ENCODE peak calls at places on chromosomes 12 and 14, in nine cellular contexts. E is stimulated activated CD4-positive, alpha-beta T cell treated with anti-CD3 and anti-CD28 coated beads, Interleukin-1b, Interleukin-23, amount 100 ng/mL, for 1 hour; A is stromal cell of bone marrow; T is mucosa of descending colon; M is neural crest cell; H is HFFc6; D is NCI-H187 treated with DMSO at 0.1 percent for 48 hours; P is NCI-H748 treated with DMSO at 0.1 percent for 48 hours; S is renal cortical epithelial cell. G is an unnamed sample.

GRCh38 chr12:118193958-118194357 is 58.0 kb downstream of the PEBP1 start:
- DNase-seq in E (no peak), A (no peak), T (no peak), M (no peak), H (no peak), D (no peak), P (no peak), S (no peak), G (no peak)

GRCh38 chr12:128969480-128970055 is 116.3 kb downstream of the GLT1D1 start:
- DNase-seq in E (no peak), A (no peak), T (no peak), M (peak), H (no peak), D (peak), P (peak), S (no peak), G (peak)

GRCh38 chr12:117178745-117179144 is 11.5 kb downstream of the FBXO21 start:
- DNase-seq in E (no peak), A (no peak), T (no peak), M (no peak), H (no peak), D (no peak), P (no peak), S (no peak), G (no peak)

GRCh38 chr12:112751844-112752243 is 39.7 kb upstream of the RPH3A start:
- DNase-seq in E (no peak), A (no peak), T (no peak), M (no peak), H (no peak), D (no peak), P (no peak), S (no peak), G (no peak)

GRCh38 chr12:107126688-107127481 is 33.5 kb upstream of the CRY1 start:
- DNase-seq in E (no peak), A (no peak), T (no peak), M (no peak), H (peak), D (peak), P (peak), S (peak), G (peak)

GRCh38 chr12:1318327-1319031 is 275.9 kb downstream of the FBXL14 start:
- DNase-seq in E (no peak), A (peak), T (peak), M (no peak), H (peak), D (no peak), P (peak), S (peak), G (no peak)

GRCh38 chr14:105386581-105387529 is 11.5 kb upstream of the TEX22 start:
- DNase-seq in E (no peak), A (no peak), T (peak), M (no peak), H (no peak), D (no peak), P (no peak), S (no peak), G (no peak)

GRCh38 chr14:75885829-75886228 is 96.0 kb downstream of the TGFB3 start:
- DNase-seq in E (no peak), A (peak), T (no peak), M (no peak), H (peak), D (no peak), P (no peak), S (peak), G (peak)

GRCh38 chr14:81031488-81031887 is 76.1 kb downstream of the TSHR start:
- DNase-seq in E (no peak), A (no peak), T (no peak), M (no peak), H (no peak), D (no peak), P (no peak), S (peak), G (no peak)

GRCh38 chr14:50599700-50600444 is 39.9 kb downstream of the ATL1 start:
- DNase-seq in E (no peak), A (peak), T (no peak), M (no peak), H (peak), D (no peak), P (no peak), S (peak), G (peak)

GRCh38 chr12:119728437-119728730 is 60.5 kb downstream of the PRKAB1 start:
- DNase-seq in E (no peak), A (no peak), T (no peak), M (no peak), H (no peak), D (no peak), P (no peak), S (peak), G (no peak)

GRCh38 chr14:102210421-102211042 is 70.8 kb downstream of the WDR20 start:
- DNase-seq in E (no peak), A (no peak), T (no peak), M (no peak), H (no peak), D (no peak), P (no peak), S (no peak), G (no peak)

GRCh38 chr14:50397461-50398196 is 948 bp upstream of the CDKL1 start:
- DNase-seq in E (no peak), A (peak), T (peak), M (peak), H (peak), D (no peak), P (no peak), S (no peak), G (no peak)

GRCh38 chr14:26531894-26532293 is 65.9 kb downstream of the NOVA1 start:
- DNase-seq in E (no peak), A (peak), T (no peak), M (no peak), H (no peak), D (no peak), P (no peak), S (peak), G (no peak)

GRCh38 chr14:20782280-20782890 is 1.3 kb downstream of the RNASE6 start:
- DNase-seq in E (no peak), A (no peak), T (no peak), M (no peak), H (no peak), D (no peak), P (no peak), S (peak), G (no peak)

GRCh38 chr14:70707138-70708038 is 65.7 kb downstream of the TTC9 start:
- DNase-seq in E (no peak), A (peak), T (no peak), M (no peak), H (peak), D (no peak), P (no peak), S (peak), G (peak)

GRCh38 chr12:79691299-79692248 is 810 bp upstream of the PAWR start:
- DNase-seq in E (no peak), A (peak), T (no peak), M (no peak), H (peak), D (no peak), P (peak), S (peak), G (peak)

GRCh38 chr12:22624573-22624907 is 431 bp upstream of the ETNK1 start:
- DNase-seq in E (no peak), A (no peak), T (no peak), M (no peak), H (no peak), D (no peak), P (no peak), S (no peak), G (peak)

GRCh38 chr12:5518584-5519365 is 86.9 kb downstream of the NTF3 start:
- DNase-seq in E (no peak), A (no peak), T (no peak), M (no peak), H (no peak), D (no peak), P (no peak), S (no peak), G (no peak)

GRCh38 chr14:99627510-99628381 is 17.2 kb upstream of the HHIPL1 start:
- DNase-seq in E (no peak), A (no peak), T (no peak), M (no peak), H (no peak), D (no peak), P (no peak), S (no peak), G (no peak)

GRCh38 chr14:94638330-94638729 is 26.1 kb downstream of the SERPINA3 start:
- DNase-seq in E (no peak), A (no peak), T (no peak), M (no peak), H (no peak), D (no peak), P (no peak), S (peak), G (no peak)

GRCh38 chr14:95043732-95044462 is 113.4 kb downstream of the DICER1 start:
- DNase-seq in E (no peak), A (peak), T (no peak), M (no peak), H (no peak), D (no peak), P (no peak), S (no peak), G (no peak)

GRCh38 chr14:103825103-103825502 is 22.3 kb downstream of the PPP1R13B start:
- DNase-seq in E (no peak), A (no peak), T (no peak), M (no peak), H (no peak), D (no peak), P (no peak), S (peak), G (no peak)

GRCh38 chr12:127559349-127560040 is 707.5 kb upstream of the TMEM132C start:
- DNase-seq in E (peak), A (peak), T (peak), M (no peak), H (peak), D (peak), P (peak), S (peak), G (peak)

GRCh38 chr14:92487513-92488133 is 26.0 kb upstream of the RIN3 start:
- DNase-seq in E (no peak), A (no peak), T (no peak), M (no peak), H (no peak), D (no peak), P (no peak), S (no peak), G (no peak)

GRCh38 chr14:64704145-64704742 is at the start of gene PLEKHG3:
- DNase-seq in E (no peak), A (no peak), T (peak), M (peak), H (peak), D (no peak), P (peak), S (peak), G (peak)

GRCh38 chr12:26633591-26634210 is 199.3 kb downstream of the ITPR2 start:
- DNase-seq in E (no peak), A (no peak), T (no peak), M (no peak), H (no peak), D (no peak), P (no peak), S (peak), G (peak)

GRCh38 chr12:75642226-75642625 is 130.8 kb upstream of the KRR1 start:
- DNase-seq in E (no peak), A (no peak), T (no peak), M (no peak), H (no peak), D (no peak), P (no peak), S (peak), G (peak)

GRCh38 chr12:45232771-45233372 is 17.0 kb downstream of the ANO6 start:
- DNase-seq in E (no peak), A (peak), T (no peak), M (no peak), H (peak), D (no peak), P (no peak), S (peak), G (peak)

GRCh38 chr12:71440393-71441349 is 1.1 kb downstream of the LGR5 start:
- DNase-seq in E (no peak), A (no peak), T (peak), M (no peak), H (no peak), D (no peak), P (no peak), S (no peak), G (no peak)

GRCh38 chr14:68312884-68313725 is 479.8 kb downstream of the ZFP36L1 start:
- DNase-seq in E (no peak), A (no peak), T (no peak), M (no peak), H (no peak), D (no peak), P (no peak), S (no peak), G (no peak)

GRCh38 chr12:130137141-130138018 is 24.9 kb upstream of the FZD10 start:
- DNase-seq in E (no peak), A (no peak), T (no peak), M (no peak), H (no peak), D (no peak), P (peak), S (peak), G (no peak)

GRCh38 chr12:120236124-120236398 is 29.5 kb downstream of the PXN start:
- DNase-seq in E (no peak), A (no peak), T (no peak), M (no peak), H (no peak), D (no peak), P (no peak), S (no peak), G (no peak)

GRCh38 chr12:52278931-52279682 is 4.7 kb downstream of the KRT86 start:
- DNase-seq in E (peak), A (no peak), T (peak), M (peak), H (peak), D (no peak), P (peak), S (peak), G (peak)

GRCh38 chr14:77059276-77059934 is 30.9 kb upstream of the IRF2BPL start:
- DNase-seq in E (no peak), A (peak), T (no peak), M (peak), H (peak), D (no peak), P (no peak), S (peak), G (no peak)

GRCh38 chr14:67583711-67584644 is 16.1 kb downstream of the PIGH start:
- DNase-seq in E (no peak), A (peak), T (no peak), M (peak), H (peak), D (no peak), P (peak), S (peak), G (peak)

G was measured in kidney glomerular epithelial cell.